ENCODE peak calls at places on chromosomes 4 and X, in five cellular contexts. N, K, L, Z and Q are unnamed samples.

GRCh38 chr4:54898163-54898562 is 227.2 kb downstream of the KDR start:
- DNase-seq in Z (no peak), L (no peak), K (no peak), N (no peak), Q (no peak)

GRCh38 chr4:104128850-104129213 is 365.9 kb downstream of the CXXC4 start:
- DNase-seq in K (no peak), Z (no peak), N (no peak), L (no peak), Q (no peak)

GRCh38 chr4:81807927-81808672 is 336.4 kb upstream of the RASGEF1B start:
- DNase-seq in N (no peak), L (no peak), K (no peak), Z (no peak), Q (peak)

GRCh38 chrX:46180258-46180687 is 364.9 kb downstream of the ZNF674 start:
- DNase-seq in L (no peak), Z (peak), K (no peak), N (no peak), Q (peak)

GRCh38 chr4:111268769-111269414 is 646.0 kb upstream of the PITX2 start:
- DNase-seq in L (peak), Z (no peak), N (no peak), K (no peak), Q (peak)

GRCh38 chr4:25437951-25438350 is 60.9 kb downstream of the ANAPC4 start:
- DNase-seq in L (no peak), K (no peak), N (no peak), Z (no peak), Q (no peak)

GRCh38 chrX:57951666-57952319 is 41.5 kb upstream of the ZXDA start:
- DNase-seq in K (no peak), Z (no peak), N (peak), L (no peak), Q (no peak)

GRCh38 chrX:123920065-123920785 is 41.3 kb upstream of the STAG2 start:
- DNase-seq in Z (no peak), N (no peak), K (no peak), L (peak), Q (peak)

GRCh38 chr4:65007841-65008439 is 598.7 kb upstream of the TECRL start:
- DNase-seq in Z (peak), N (no peak), K (peak), L (peak), Q (peak)

GRCh38 chrX:43582540-43582913 is 73.6 kb upstream of the MAOA start:
- DNase-seq in K (no peak), L (no peak), Z (no peak), N (no peak), Q (no peak)

GRCh38 chr4:37043342-37043741 is 201.2 kb upstream of the NWD2 start:
- DNase-seq in Z (no peak), L (no peak), N (no peak), K (no peak), Q (no peak)

GRCh38 chr4:188934320-188934975 is 795.2 kb downstream of the TRIML1 start:
- DNase-seq in K (no peak), N (no peak), L (peak), Z (no peak), Q (peak)

GRCh38 chr4:181832305-181832704 is 410.9 kb upstream of the TENM3 start:
- DNase-seq in N (no peak), L (no peak), K (no peak), Z (no peak), Q (no peak)

GRCh38 chrX:11968991-11969390 is 169.3 kb upstream of the FRMPD4 start:
- DNase-seq in Z (no peak), N (no peak), K (no peak), L (no peak), Q (peak)

GRCh38 chr4:113908829-113909228 is 70.6 kb downstream of the ARSJ start:
- DNase-seq in Z (no peak), L (no peak), N (no peak), K (no peak), Q (peak)

GRCh38 chr4:165384608-165385007 is 5.8 kb downstream of the CPE start:
- DNase-seq in L (no peak), Z (no peak), K (no peak), N (no peak), Q (peak)

GRCh38 chr4:32184186-32184585 is 1464.0 kb downstream of the PCDH7 start:
- DNase-seq in K (no peak), N (no peak), Z (no peak), L (no peak), Q (no peak)

GRCh38 chr4:94968493-94968892 is 210.7 kb downstream of the BMPR1B start:
- DNase-seq in K (no peak), N (no peak), L (no peak), Z (no peak), Q (no peak)

GRCh38 chr4:168522371-168522770 is 25.5 kb downstream of the PALLD start:
- DNase-seq in N (no peak), L (peak), K (no peak), Z (no peak), Q (no peak)

GRCh38 chr4:148052448-148052847 is 320.6 kb downstream of the ARHGAP10 start:
- DNase-seq in N (no peak), K (no peak), L (no peak), Z (no peak), Q (no peak)

GRCh38 chrX:10259716-10260115 is 102.9 kb downstream of the CLCN4 start:
- DNase-seq in L (peak), K (no peak), N (no peak), Z (no peak), Q (peak)

GRCh38 chr4:77493120-77493767 is 112.4 kb upstream of the CXCL13 start:
- DNase-seq in L (no peak), K (no peak), Z (no peak), N (no peak), Q (no peak)

GRCh38 chrX:10012776-10013175 is 45.6 kb downstream of the CLDN34 start:
- DNase-seq in K (no peak), L (no peak), Z (no peak), N (no peak), Q (no peak)

GRCh38 chrX:63275127-63275526 is 76.0 kb downstream of the SPIN4 start:
- DNase-seq in K (peak), N (no peak), Z (peak), L (peak), Q (peak)

GRCh38 chr4:91243132-91243531 is 1060.6 kb upstream of the GRID2 start:
- DNase-seq in Z (no peak), K (no peak), N (peak), L (no peak), Q (peak)

GRCh38 chr4:189773909-189774308 is 166.8 kb upstream of the FRG1 start:
- DNase-seq in L (peak), Z (peak), N (no peak), K (no peak), Q (no peak)

GRCh38 chr4:99653921-99654890 is 3.4 kb downstream of the C4orf54 start:
- DNase-seq in L (no peak), K (no peak), N (no peak), Z (no peak), Q (no peak)

GRCh38 chrX:79366888-79367749 is at the start of gene ITM2A:
- DNase-seq in L (no peak), Z (peak), K (peak), N (peak), Q (no peak)

GRCh38 chrX:34900691-34901090 is 41.9 kb upstream of the FAM47B start:
- DNase-seq in Z (no peak), K (no peak), L (no peak), N (no peak), Q (peak)

GRCh38 chr4:24003476-24003875 is 113.6 kb upstream of the PPARGC1A start:
- DNase-seq in Z (peak), N (no peak), L (no peak), K (no peak), Q (no peak)

GRCh38 chr4:17468638-17469221 is 43.2 kb downstream of the QDPR start:
- DNase-seq in N (no peak), Z (peak), L (peak), K (no peak), Q (peak)

GRCh38 chrX:9593756-9594155 is 128.9 kb downstream of the TBL1X start:
- DNase-seq in K (no peak), L (no peak), N (no peak), Z (no peak), Q (no peak)

GRCh38 chr4:40995850-40996249 is 218.5 kb downstream of the APBB2 start:
- DNase-seq in K (no peak), N (no peak), Z (no peak), L (peak), Q (peak)

GRCh38 chr4:161936625-161937133 is 227.1 kb downstream of the FSTL5 start:
- DNase-seq in N (no peak), Z (no peak), K (no peak), L (no peak), Q (peak)

GRCh38 chr4:147855670-147856069 is 123.8 kb downstream of the ARHGAP10 start:
- DNase-seq in L (no peak), N (no peak), Z (no peak), K (no peak), Q (no peak)

GRCh38 chr4:159498371-159499115 is 395.7 kb downstream of the RAPGEF2 start:
- DNase-seq in K (no peak), L (no peak), Z (no peak), N (no peak), Q (no peak)

GRCh38 chr4:124757121-124757520 is 44.6 kb upstream of the ANKRD50 start:
- DNase-seq in K (no peak), L (peak), N (no peak), Z (no peak), Q (peak)

DNA sequence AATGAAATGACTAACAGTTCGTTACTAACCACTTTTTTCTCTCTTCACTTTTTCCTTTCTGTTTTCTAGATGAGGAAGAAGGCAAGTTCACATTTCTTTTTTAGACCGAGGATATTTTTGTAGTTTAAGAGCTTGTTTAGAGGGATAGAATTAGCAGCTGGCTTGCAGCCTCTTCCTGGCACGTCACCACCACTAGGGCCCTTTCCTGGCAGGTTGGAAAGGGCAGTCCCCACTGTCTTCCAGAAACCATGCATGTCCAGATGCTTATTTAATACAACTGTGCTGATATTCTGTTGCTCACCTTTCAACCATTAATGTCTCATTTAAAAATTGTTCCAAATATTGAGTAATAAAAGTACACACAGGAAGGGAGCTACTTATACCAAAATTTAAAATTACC is 209.5 kb upstream of the PACRGL start:
- DNase-seq in Z (no peak), N (peak), K (no peak), L (no peak), Q (no peak)
- TF ChIP-seq CTCF in Z (peak), N (no peak), K (no peak), L (no peak), Q (peak)

GRCh38 chr4:7240341-7240740 is 48.0 kb downstream of the SORCS2 start:
- DNase-seq in K (no peak), Z (no peak), L (no peak), N (no peak), Q (no peak)
- TF ChIP-seq CTCF in K (no peak), Z (no peak), L (peak), N (no peak), Q (no peak)

GRCh38 chrX:99301990-99302389 is 1108.1 kb downstream of the PCDH19 start:
- DNase-seq in N (no peak), Z (peak), K (no peak), L (no peak), Q (no peak)
- TF ChIP-seq CTCF in N (no peak), Z (peak), K (peak), L (peak), Q (no peak)

DNA sequence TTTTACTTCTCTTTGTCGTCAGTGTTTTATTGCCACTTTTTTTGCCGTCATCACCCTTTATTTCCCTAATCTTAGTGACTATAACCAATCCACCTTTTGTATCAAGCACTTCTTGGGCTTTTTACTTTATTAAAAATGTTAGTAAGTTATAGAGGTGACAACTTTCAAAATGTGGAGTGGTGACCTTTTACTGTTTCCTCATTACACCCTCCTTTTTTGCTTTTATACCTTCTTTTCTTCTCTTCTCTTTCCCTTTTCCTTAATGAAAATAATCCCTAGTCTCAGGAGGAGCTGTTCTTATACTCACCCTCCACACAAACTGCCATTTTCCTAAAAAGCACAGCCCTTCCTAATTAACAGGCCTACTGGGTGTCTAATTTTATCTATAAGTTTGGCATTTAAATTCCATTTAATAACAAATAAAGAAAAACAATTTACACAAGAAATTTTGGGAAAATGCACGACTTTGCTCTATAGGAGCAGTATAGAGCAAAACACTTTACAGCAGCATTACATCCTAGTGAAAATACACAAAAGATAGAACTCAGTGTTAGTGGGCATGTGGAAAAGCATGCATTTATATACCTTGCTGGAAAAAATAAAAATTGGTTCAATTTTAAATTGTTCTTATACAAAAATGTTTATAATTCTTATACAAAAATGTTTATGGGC is 27.3 kb downstream of the BBS12 start:
- DNase-seq in N (no peak), Z (no peak), K (no peak), L (peak), Q (peak)
- TF ChIP-seq CTCF in N (no peak), Z (peak), K (peak), L (peak), Q (peak)

DNA sequence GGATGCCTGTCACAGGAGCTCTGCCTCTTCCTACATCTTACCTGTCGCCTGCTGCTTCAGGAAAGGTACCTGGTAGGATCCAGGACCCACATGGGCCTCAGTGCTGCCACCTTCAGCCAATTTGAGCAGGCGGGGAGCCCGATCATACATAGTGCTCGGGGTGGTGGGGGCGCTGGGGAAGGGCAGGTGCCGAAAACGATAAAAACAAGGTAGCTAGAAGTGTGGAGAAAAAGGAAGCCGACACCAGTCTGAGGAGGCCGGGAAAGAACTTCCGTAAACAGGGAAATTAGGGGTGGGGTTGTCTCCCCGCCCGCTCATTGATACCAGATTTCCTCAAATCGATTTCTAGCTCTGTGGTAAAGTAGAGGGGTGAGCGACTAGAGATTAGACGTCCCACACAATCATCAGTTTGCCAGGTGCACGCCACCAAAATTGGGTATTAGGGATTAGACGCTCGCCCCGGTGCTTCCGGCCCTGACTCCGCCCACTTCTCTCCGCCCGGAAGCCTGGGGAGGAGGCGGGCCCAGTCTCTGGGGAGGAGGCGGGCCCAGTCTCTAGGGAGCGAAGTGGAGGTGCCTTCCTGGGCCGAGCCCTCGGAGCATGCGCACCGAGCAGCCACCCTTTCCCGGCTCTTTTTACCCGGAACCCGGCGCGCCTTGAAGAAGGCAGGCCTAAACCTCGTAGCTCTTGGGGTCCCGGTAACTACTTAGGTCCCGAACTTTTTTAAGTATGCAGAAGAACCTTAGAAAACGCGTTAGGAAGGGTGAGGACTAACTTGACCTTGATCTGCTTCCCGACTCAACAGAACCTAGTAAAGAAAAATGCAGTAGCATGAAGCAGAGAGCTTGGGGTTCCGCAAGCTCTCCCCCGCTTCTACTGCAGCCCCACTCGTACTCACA is at the start of gene STPG2:
- DNase-seq in K (peak), N (peak), L (peak), Z (peak), Q (peak)
- TF ChIP-seq CTCF in K (peak), N (peak), L (peak), Z (peak), Q (peak)

GRCh38 chr4:123093247-123093646 is 170.8 kb upstream of the NUDT6 start:
- DNase-seq in K (no peak), Z (no peak), L (no peak), N (no peak), Q (no peak)

GRCh38 chr4:123096038-123096437 is 173.6 kb upstream of the NUDT6 start:
- DNase-seq in Z (peak), K (no peak), N (no peak), L (no peak), Q (no peak)

GRCh38 chr4:123090886-123091285 is 168.5 kb upstream of the NUDT6 start:
- DNase-seq in L (no peak), Z (no peak), K (no peak), N (no peak), Q (no peak)

GRCh38 chr4:123088521-123088920 is 166.1 kb upstream of the NUDT6 start:
- DNase-seq in K (no peak), L (no peak), N (no peak), Z (no peak), Q (no peak)

GRCh38 chr4:123092603-123093002 is 170.2 kb upstream of the NUDT6 start:
- DNase-seq in Z (no peak), L (no peak), K (no peak), N (no peak), Q (no peak)
- TF ChIP-seq CTCF in Z (no peak), L (no peak), K (no peak), N (no peak), Q (no peak)

GRCh38 chr4:109803924-109804571 is 2.2 kb upstream of the CFI start:
- DNase-seq in L (peak), N (no peak), Z (peak), K (no peak), Q (peak)
- TF ChIP-seq CTCF in L (peak), N (peak), Z (peak), K (peak), Q (peak)